ENCODE peak calls at places on chromosomes 11 and 22, in four cellular contexts. One of them, this sample, is unnamed.

GRCh38 chr11:128716231-128716630 is 22.4 kb downstream of the FLI1 start:
- DNase-seq in IMR-90: no peak
- DNase-seq in K562: no peak
- DNase-seq in GM12878: no peak
- DNase-seq in this sample: no peak

GRCh38 chr22:49889071-49889470 is 29.2 kb downstream of the ALG12 start:
- DNase-seq in IMR-90: no peak
- DNase-seq in K562: no peak
- DNase-seq in GM12878: no peak
- DNase-seq in this sample: no peak

GRCh38 chr11:126319374-126319740 is 15.5 kb downstream of the DCPS start:
- DNase-seq in IMR-90: no peak
- DNase-seq in K562: no peak
- DNase-seq in GM12878: no peak
- DNase-seq in this sample: no peak

GRCh38 chr11:13104619-13105236 is 95.6 kb downstream of the RASSF10 start:
- DNase-seq in IMR-90: no peak
- DNase-seq in K562: peak; percentile 43
- DNase-seq in GM12878: no peak
- DNase-seq in this sample: peak; percentile 88

GRCh38 chr11:73141309-73142127 is 600 bp downstream of the FCHSD2 start:
- DNase-seq in IMR-90: peak; percentile 69
- DNase-seq in K562: peak; percentile 75
- DNase-seq in GM12878: no peak
- DNase-seq in this sample: peak; percentile 79

GRCh38 chr11:22822204-22822603 is 7.4 kb downstream of the SVIP start:
- DNase-seq in IMR-90: no peak
- DNase-seq in K562: no peak
- DNase-seq in GM12878: no peak
- DNase-seq in this sample: no peak

GRCh38 chr11:24163146-24163545 is 333.7 kb upstream of the LUZP2 start:
- DNase-seq in IMR-90: peak; percentile 15
- DNase-seq in K562: no peak
- DNase-seq in GM12878: no peak
- DNase-seq in this sample: no peak

GRCh38 chr11:57546869-57547518 is 9.6 kb downstream of the SMTNL1 start:
- DNase-seq in IMR-90: peak; percentile 72
- DNase-seq in K562: peak; percentile 66
- DNase-seq in GM12878: no peak
- DNase-seq in this sample: peak; percentile 12

GRCh38 chr11:60776167-60776566 is 9.0 kb upstream of the MS4A10 start:
- DNase-seq in IMR-90: no peak
- DNase-seq in K562: no peak
- DNase-seq in GM12878: no peak
- DNase-seq in this sample: peak; percentile 68

GRCh38 chr11:59151761-59152160 is 9.1 kb downstream of the FAM111A start:
- DNase-seq in IMR-90: no peak
- DNase-seq in K562: no peak
- DNase-seq in GM12878: no peak
- DNase-seq in this sample: no peak

GRCh38 chr11:43868852-43869567 is 11.6 kb upstream of the ALKBH3 start:
- DNase-seq in IMR-90: peak; percentile 80
- DNase-seq in K562: peak; percentile 81
- DNase-seq in GM12878: peak; percentile 84
- DNase-seq in this sample: peak; percentile 13

GRCh38 chr11:107562647-107563208 is 2.8 kb downstream of the ALKBH8 start:
- DNase-seq in IMR-90: peak; percentile 91
- DNase-seq in K562: peak; percentile 37
- DNase-seq in GM12878: no peak
- DNase-seq in this sample: peak; percentile 86

DNA sequence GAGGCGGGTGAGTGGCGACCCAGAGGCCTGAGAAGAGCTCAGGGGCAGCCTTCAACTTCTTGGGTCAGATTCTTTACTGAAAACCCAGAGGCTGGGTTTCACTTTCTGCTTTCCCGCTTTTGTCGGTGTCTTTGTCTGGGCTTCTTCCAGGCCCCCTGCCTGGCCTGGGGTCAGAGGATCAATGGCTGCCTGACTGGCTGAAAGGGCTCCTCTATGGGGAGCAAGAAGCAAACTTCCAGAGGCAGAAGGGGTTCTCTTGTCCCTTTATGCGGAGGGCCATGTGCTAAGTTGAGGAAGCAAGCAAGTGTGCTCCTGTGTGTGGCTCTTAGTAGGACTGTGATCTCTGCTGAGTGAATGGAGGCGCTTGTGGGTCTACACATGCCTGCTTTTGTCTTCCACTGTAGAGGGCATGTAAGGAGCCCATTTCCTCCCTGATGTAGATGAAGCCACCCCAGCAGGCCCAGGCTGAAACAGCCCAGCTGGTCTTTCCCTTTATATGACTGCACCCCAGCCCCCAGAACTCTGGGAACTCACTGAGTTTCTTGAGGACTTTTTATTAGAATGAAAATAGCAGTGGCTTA is 1.0 kb upstream of the PKNOX2 start:
- DNase-seq in IMR-90: no peak
- DNase-seq in K562: no peak
- DNase-seq in GM12878: no peak
- DNase-seq in this sample: no peak
- H3K9ac ChIP-seq in IMR-90: no peak overlapping the region
- H3K9ac ChIP-seq in K562: no peak overlapping the region
- H3K9ac ChIP-seq in GM12878: no peak overlapping the region
- H3K9ac ChIP-seq in this sample: no peak overlapping the region

DNA sequence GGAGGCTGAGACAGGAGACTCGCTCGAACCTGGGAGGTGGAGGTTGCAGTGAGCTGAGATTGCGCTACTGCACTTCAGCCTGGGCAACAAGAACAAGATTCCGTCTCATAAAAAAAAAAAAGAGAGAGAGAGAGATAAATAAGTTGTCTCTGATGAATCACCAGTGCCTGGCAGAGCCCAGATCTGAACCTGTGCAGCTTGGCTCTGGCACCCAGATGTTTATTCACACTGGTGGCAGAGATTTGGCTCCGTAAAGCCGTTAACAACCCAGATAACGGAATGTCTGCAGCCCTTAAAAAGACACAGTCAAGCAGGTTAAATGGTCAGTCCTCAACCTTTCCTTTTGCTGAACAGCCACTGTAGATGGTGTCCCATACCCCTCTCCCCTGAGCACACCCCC is 33.5 kb upstream of the RTL6 start:
- DNase-seq in IMR-90: no peak
- DNase-seq in K562: no peak
- DNase-seq in GM12878: no peak
- DNase-seq in this sample: no peak
- TF ChIP-seq FOS in IMR-90: no peak
- TF ChIP-seq FOS in K562: no peak
- TF ChIP-seq FOS in GM12878: no peak
- TF ChIP-seq FOS in this sample: no peak

GRCh38 chr11:131217313-131218297 is 152.8 kb upstream of the NTM start:
- DNase-seq in IMR-90: peak; percentile 21
- DNase-seq in K562: no peak
- DNase-seq in GM12878: no peak
- DNase-seq in this sample: no peak
- H3K9ac ChIP-seq in IMR-90: no peak overlapping the region
- H3K9ac ChIP-seq in K562: no peak overlapping the region
- H3K9ac ChIP-seq in GM12878: no peak overlapping the region
- H3K9ac ChIP-seq in this sample: no peak overlapping the region

GRCh38 chr11:71164186-71164585 is 88.2 kb downstream of the SHANK2 start:
- DNase-seq in IMR-90: no peak
- DNase-seq in K562: no peak
- DNase-seq in GM12878: no peak
- DNase-seq in this sample: no peak
- TF ChIP-seq FOS in IMR-90: no peak
- TF ChIP-seq FOS in K562: no peak
- TF ChIP-seq FOS in GM12878: no peak
- TF ChIP-seq FOS in this sample: no peak

GRCh38 chr11:32659672-32660071 is 76.0 kb downstream of the EIF3M start:
- DNase-seq in IMR-90: no peak
- DNase-seq in K562: no peak
- DNase-seq in GM12878: no peak
- DNase-seq in this sample: no peak
- H3K9ac ChIP-seq in IMR-90: no peak overlapping the region
- H3K9ac ChIP-seq in K562: no peak overlapping the region
- H3K9ac ChIP-seq in GM12878: no peak overlapping the region
- H3K9ac ChIP-seq in this sample: no peak overlapping the region

DNA sequence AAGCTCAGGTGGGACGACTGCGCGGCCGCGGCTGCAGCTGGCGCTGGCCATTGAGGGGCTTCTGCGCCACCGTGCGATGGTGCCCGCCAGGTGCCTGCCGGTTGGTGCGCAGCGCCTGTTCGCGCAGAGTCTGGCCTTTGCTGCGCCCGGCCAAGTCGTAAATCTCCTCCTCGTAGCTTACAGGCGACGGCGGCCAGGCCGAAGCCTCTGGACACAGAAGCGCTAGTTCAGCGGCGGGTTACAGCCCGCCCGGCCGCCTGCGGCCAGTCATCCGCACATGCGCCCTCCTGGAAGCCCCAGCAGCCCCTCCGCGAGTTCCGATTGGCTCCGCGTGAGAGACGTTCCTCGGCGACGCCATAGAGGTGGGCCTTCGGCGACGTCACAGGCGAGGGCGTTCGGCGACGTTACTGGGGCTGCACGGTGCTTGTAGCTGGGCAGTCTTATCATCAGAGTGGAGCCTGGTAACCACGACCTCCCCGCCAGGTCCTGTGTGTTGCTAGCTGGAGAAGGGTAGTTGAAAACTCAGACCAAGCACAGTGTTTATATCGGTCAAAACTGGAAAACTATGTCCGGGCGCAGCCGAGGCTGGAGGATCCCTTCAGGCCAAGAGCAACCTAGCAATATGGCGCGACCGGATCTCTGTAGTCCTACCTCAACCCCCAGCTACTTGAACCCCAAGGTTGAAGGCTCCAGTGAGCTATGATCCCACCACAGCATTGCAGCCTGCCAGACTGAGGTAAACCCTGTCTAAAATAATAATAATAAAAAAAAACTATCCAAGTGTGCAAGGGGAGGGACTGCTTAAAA is 265.7 kb downstream of the OR4C45 start:
- DNase-seq in IMR-90: no peak
- DNase-seq in K562: peak; percentile 85
- DNase-seq in GM12878: no peak
- DNase-seq in this sample: no peak
- TF ChIP-seq FOS in IMR-90: no peak
- TF ChIP-seq FOS in K562: no peak
- TF ChIP-seq FOS in GM12878: no peak
- TF ChIP-seq FOS in this sample: no peak

GRCh38 chr11:101915811-101916291 is 471 bp downstream of the ANGPTL5 start:
- DNase-seq in IMR-90: peak; percentile 36
- DNase-seq in K562: no peak
- DNase-seq in GM12878: no peak
- DNase-seq in this sample: peak; percentile 79
- H3K9ac ChIP-seq in IMR-90: peak overlapping the region; percentile 71
- H3K9ac ChIP-seq in K562: no peak overlapping the region
- H3K9ac ChIP-seq in GM12878: no peak overlapping the region
- H3K9ac ChIP-seq in this sample: peak overlapping the region; percentile 89

DNA sequence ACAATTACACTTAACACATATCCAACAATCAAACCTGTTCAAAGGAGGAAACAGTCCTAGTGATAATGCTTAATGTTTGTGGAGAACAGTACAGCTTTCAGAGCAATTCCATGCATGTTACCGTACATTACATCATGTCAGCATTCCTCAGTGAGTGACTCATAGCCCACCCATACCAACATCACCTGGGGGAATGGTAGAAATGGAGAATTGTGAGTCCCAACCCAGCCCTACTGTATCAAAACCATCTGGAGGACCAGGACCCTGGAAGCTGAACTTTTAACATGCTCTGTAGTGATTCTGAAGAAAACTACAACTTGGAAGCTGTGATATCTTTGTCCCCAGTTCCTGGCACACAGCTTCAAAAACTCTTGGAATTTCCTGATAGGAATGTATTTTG is 301.2 kb downstream of the BUD13 start:
- DNase-seq in IMR-90: peak; percentile 3
- DNase-seq in K562: no peak
- DNase-seq in GM12878: no peak
- DNase-seq in this sample: peak; percentile 96
- TF ChIP-seq FOS in IMR-90: no peak
- TF ChIP-seq FOS in K562: no peak
- TF ChIP-seq FOS in GM12878: no peak
- TF ChIP-seq FOS in this sample: peak; percentile 70

GRCh38 chr11:86440305-86440716 is 65.6 kb downstream of the CCDC81 start:
- DNase-seq in IMR-90: peak; percentile 55
- DNase-seq in K562: no peak
- DNase-seq in GM12878: no peak
- DNase-seq in this sample: no peak
- H3K9ac ChIP-seq in IMR-90: no peak overlapping the region
- H3K9ac ChIP-seq in K562: no peak overlapping the region
- H3K9ac ChIP-seq in GM12878: no peak overlapping the region
- H3K9ac ChIP-seq in this sample: no peak overlapping the region

This sample was measured in endothelial cell of umbilical vein.